ENCODE peak calls at places on chromosomes 11 and 22, in ten cellular contexts. G, Q, W, Z, D, X, A, I, C and N are unnamed samples.
A peak's percentile ranks its signal among the peaks of the same experiment; 100 is the strongest.

GRCh38 chr22:35842954-35843353 is 125.3 kb downstream of the APOL5 start:
- DNase-seq in Z (no peak), C (peak; percentile 49), Q (peak; percentile 76), D (no peak), I (peak; percentile 11), A (peak; percentile 67), W (peak; percentile 71), X (peak; percentile 74), G (peak; percentile 54), N (no peak)

GRCh38 chr22:25896098-25896497 is 154.1 kb downstream of the MYO18B start:
- DNase-seq in I (no peak), C (no peak), Z (no peak), G (no peak), D (no peak), A (peak; percentile 10), Q (no peak), W (peak; percentile 61), X (no peak), N (no peak)

GRCh38 chr11:67563354-67564114 is 20.1 kb upstream of the GSTP1 start:
- DNase-seq in C (peak; percentile 98), Q (peak; percentile 85), W (no peak), A (no peak), I (peak; percentile 96), G (peak; percentile 76), Z (no peak), D (no peak), X (peak; percentile 89), N (peak; percentile 86)

GRCh38 chr22:38205261-38206128 is 3.7 kb downstream of the MAFF start:
- DNase-seq in D (no peak), Q (peak; percentile 93), A (no peak), W (no peak), X (peak; percentile 47), C (peak; percentile 29), Z (no peak), G (peak; percentile 90), I (peak; percentile 84), N (no peak)

GRCh38 chr11:32960553-32961164 is 55.0 kb upstream of the DEPDC7 start:
- DNase-seq in G (peak; percentile 77), Z (peak; percentile 19), X (peak; percentile 63), W (peak; percentile 78), Q (peak; percentile 72), I (peak; percentile 31), D (no peak), C (peak; percentile 87), A (peak; percentile 60), N (peak; percentile 59)

GRCh38 chr11:70545626-70545945 is 147.3 kb downstream of the CTTN start:
- DNase-seq in A (no peak), D (no peak), X (no peak), Q (peak; percentile 14), Z (no peak), C (no peak), W (no peak), G (no peak), I (no peak), N (no peak)

GRCh38 chr22:37270928-37271650 is 11.2 kb upstream of the CYTH4 start:
- DNase-seq in I (peak; percentile 55), Z (no peak), A (no peak), X (no peak), G (peak; percentile 14), D (no peak), W (no peak), Q (peak; percentile 54), C (peak; percentile 38), N (no peak)

GRCh38 chr11:14109742-14110141 is 147.2 kb downstream of the SPON1 start:
- DNase-seq in Q (no peak), D (no peak), C (no peak), Z (no peak), I (no peak), W (no peak), X (no peak), A (no peak), G (no peak), N (no peak)

GRCh38 chr22:38114484-38115398 is 4.3 kb upstream of the BAIAP2L2 start:
- DNase-seq in Q (peak; percentile 89), W (peak; percentile 89), C (peak; percentile 93), X (peak; percentile 87), Z (peak; percentile 30), D (peak; percentile 75), A (peak; percentile 65), G (peak; percentile 77), I (peak; percentile 42), N (peak; percentile 90)

GRCh38 chr11:72378704-72379383 is 55.5 kb downstream of the CLPB start:
- DNase-seq in C (no peak), Z (no peak), W (no peak), G (peak; percentile 58), D (no peak), X (no peak), I (peak; percentile 42), Q (peak; percentile 64), A (no peak), N (no peak)

GRCh38 chr11:128157423-128158298 is 429.7 kb downstream of the ETS1 start:
- DNase-seq in A (peak; percentile 80), W (peak; percentile 84), Z (no peak), I (peak; percentile 65), Q (peak; percentile 87), G (peak; percentile 87), X (peak; percentile 85), D (peak; percentile 66), C (peak; percentile 94), N (peak; percentile 58)

GRCh38 chr11:128725630-128726461 is 32.0 kb downstream of the FLI1 start:
- DNase-seq in C (no peak), A (peak; percentile 95), G (peak; percentile 41), D (peak; percentile 85), X (peak; percentile 68), Z (no peak), I (peak; percentile 33), W (no peak), Q (peak; percentile 53), N (no peak)

GRCh38 chr11:121367434-121367833 is 74.9 kb downstream of the SC5D start:
- DNase-seq in G (peak; percentile 31), W (no peak), Q (peak; percentile 34), I (no peak), D (peak; percentile 67), C (no peak), Z (no peak), A (peak; percentile 95), X (peak; percentile 57), N (no peak)

GRCh38 chr11:68684385-68685356 is at the start of gene GAL:
- DNase-seq in W (peak; percentile 65), A (no peak), G (no peak), I (no peak), D (no peak), Q (peak; percentile 69), X (peak; percentile 6), Z (no peak), C (peak; percentile 30), N (no peak)

GRCh38 chr11:44708063-44708462 is 18.7 kb upstream of the TSPAN18 start:
- DNase-seq in C (no peak), X (no peak), A (no peak), Q (no peak), W (no peak), D (no peak), I (no peak), Z (no peak), G (no peak), N (no peak)

DNA sequence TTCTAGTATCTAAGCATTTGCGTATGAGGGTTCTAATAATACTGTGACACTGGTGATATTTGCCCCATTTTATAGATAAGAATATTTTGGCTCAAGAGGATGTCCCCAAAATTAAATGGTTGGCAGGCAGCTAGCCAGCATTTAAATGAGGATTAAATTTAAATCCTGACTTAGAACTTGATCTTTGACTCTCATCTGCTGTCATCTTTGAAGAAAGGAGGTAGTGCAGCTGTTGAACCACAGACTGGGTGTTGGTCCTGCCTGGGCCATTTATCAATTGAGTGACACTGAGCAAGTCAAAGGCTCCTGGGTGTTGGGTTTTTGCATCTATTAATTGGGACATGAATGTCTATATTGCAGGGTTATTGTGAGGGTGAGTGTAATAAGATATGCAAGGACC is 112.3 kb downstream of the INSC start:
- DNase-seq in X (no peak), G (no peak), Q (no peak), I (no peak), C (no peak), D (no peak), A (no peak), Z (no peak), W (no peak), N (no peak)
- H2AFZ ChIP-seq in X (no peak overlapping the region), G (no peak overlapping the region), Q (no peak overlapping the region), I (no peak overlapping the region), C (no peak overlapping the region), D (no peak overlapping the region), A (no peak overlapping the region), Z (no peak overlapping the region), W (no peak overlapping the region), N (no peak overlapping the region)

DNA sequence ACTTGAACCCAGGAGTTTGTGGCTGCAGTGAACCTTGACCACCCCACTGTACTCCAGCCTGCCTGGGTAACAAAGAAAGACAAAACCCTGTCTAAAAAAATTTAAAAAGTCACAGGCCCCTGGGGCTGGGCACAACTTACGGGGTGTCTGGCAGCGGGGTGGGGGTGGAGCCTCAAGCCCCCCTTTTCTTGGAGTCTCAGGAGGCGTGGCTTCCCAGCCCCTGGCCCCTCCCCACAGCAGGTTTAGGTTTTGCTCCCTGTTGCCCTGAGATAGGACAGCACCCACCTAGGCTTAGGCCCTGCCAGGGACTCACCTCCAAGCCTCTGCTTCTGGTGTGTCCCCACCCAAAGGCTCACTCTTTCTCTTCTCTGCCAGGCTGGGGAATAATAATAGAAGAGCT is 22.4 kb downstream of the MGAT3 start:
- DNase-seq in Z (no peak), X (no peak), D (no peak), A (no peak), W (no peak), Q (no peak), I (no peak), C (no peak), G (no peak), N (no peak)
- H2AFZ ChIP-seq in Z (no peak overlapping the region), X (no peak overlapping the region), D (no peak overlapping the region), A (no peak overlapping the region), W (no peak overlapping the region), Q (no peak overlapping the region), I (no peak overlapping the region), C (no peak overlapping the region), G (no peak overlapping the region), N (no peak overlapping the region)

GRCh38 chr11:110818032-110818687 is 105.9 kb upstream of the ARHGAP20 start:
- DNase-seq in Z (peak; percentile 13), W (no peak), A (no peak), Q (peak; percentile 76), I (peak; percentile 60), C (no peak), X (peak; percentile 20), G (peak; percentile 76), D (no peak), N (no peak)
- H2AFZ ChIP-seq in Z (no peak overlapping the region), W (no peak overlapping the region), A (no peak overlapping the region), Q (no peak overlapping the region), I (no peak overlapping the region), C (no peak overlapping the region), X (no peak overlapping the region), G (no peak overlapping the region), D (no peak overlapping the region), N (no peak overlapping the region)

DNA sequence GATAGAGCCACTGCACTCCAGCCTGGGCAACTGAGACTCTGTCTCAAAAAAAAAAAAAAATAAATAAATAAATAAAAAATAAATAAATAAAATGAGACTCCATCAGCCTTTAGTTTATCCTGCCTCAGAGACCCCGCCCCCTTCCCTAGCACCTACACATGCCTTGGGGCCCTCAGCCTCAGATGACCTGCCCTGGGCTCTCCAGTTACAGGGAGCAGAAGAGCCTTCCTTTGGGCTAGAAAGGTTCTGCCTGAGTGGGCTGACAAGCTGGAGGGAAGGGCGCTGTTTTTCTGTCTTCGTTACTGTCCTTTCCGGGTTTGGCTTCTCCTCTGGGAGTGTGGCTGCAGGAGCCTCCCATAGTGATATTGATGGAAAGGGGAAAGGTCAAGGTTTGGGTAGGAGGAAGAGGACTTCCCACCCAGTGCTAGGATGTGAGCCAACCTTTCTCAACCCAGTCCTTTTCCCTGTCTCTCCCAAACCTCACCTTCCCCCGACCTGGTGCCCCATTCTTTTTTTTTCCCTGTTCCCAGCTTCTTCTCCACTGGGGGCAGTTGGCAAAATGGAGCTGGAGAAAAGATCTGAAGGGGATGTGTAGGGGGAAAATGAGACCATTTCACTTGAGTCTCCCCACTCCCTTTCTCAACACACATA is 1.5 kb upstream of the SF3B2 start:
- DNase-seq in G (no peak), Z (no peak), I (no peak), C (no peak), A (no peak), Q (peak; percentile 22), D (no peak), W (peak; percentile 47), X (no peak), N (no peak)
- H2AFZ ChIP-seq in G (peak overlapping the region; percentile 57), Z (peak overlapping the region; percentile 31), I (peak overlapping the region; percentile 40), C (no peak overlapping the region), A (peak overlapping the region; percentile 32), Q (peak overlapping the region; percentile 79), D (peak overlapping the region; percentile 97), W (peak overlapping the region; percentile 69), X (no peak overlapping the region), N (peak overlapping the region; percentile 97)